ENCODE peak calls at places on chromosomes 7 and 10, in ten cellular contexts. P is fibroblast of lung; U is mammary epithelial cell; A is AML-193; H is foreskin fibroblast; S is ELR; V is keratinocyte; O is activated CD8-positive, alpha-beta memory T cell treated with anti-CD3 and anti-CD28 coated beads for 1 hour; D is NCI-H460; B is central memory CD4-positive, alpha-beta T cell. I is an unnamed sample.

GRCh38 chr7:66687186-66687585 is 53.3 kb upstream of the RABGEF1 start:
- DNase-seq in P (no peak), U (no peak), A (no peak), H (no peak), S (no peak), V (no peak), O (no peak), D (no peak), B (no peak), I (no peak)

GRCh38 chr7:79050592-79050991 is 402.9 kb downstream of the MAGI2 start:
- DNase-seq in P (peak; percentile 62), U (peak; percentile 78), A (no peak), H (peak; percentile 26), S (peak; percentile 40), V (peak; percentile 49), O (no peak), D (no peak), B (no peak), I (no peak)

GRCh38 chr10:52814506-52814905 is 41.9 kb upstream of the MBL2 start:
- DNase-seq in P (no peak), U (no peak), A (no peak), H (no peak), S (no peak), V (no peak), O (no peak), D (no peak), B (no peak), I (no peak)

GRCh38 chr7:147014596-147014995 is 898.0 kb downstream of the CNTNAP2 start:
- DNase-seq in P (no peak), U (no peak), A (no peak), H (no peak), S (peak; percentile 19), V (no peak), O (no peak), D (no peak), B (no peak), I (no peak)

GRCh38 chr10:7239312-7239985 is 171.4 kb downstream of the SFMBT2 start:
- DNase-seq in P (no peak), U (no peak), A (no peak), H (no peak), S (no peak), V (no peak), O (no peak), D (no peak), B (no peak), I (no peak)

GRCh38 chr10:110858297-110858934 is 13.3 kb upstream of the PDCD4 start:
- DNase-seq in P (no peak), U (no peak), A (no peak), H (no peak), S (no peak), V (no peak), O (no peak), D (no peak), B (no peak), I (no peak)

GRCh38 chr10:79923145-79923544 is 25.8 kb downstream of the SFTPD start:
- DNase-seq in P (no peak), U (no peak), A (no peak), H (no peak), S (no peak), V (no peak), O (no peak), D (no peak), B (no peak), I (no peak)

GRCh38 chr7:100087055-100087750 is 1.6 kb upstream of the COPS6 start:
- DNase-seq in P (peak; percentile 95), U (peak; percentile 71), A (no peak), H (peak; percentile 95), S (peak; percentile 98), V (peak; percentile 48), O (no peak), D (no peak), B (no peak), I (no peak)

GRCh38 chr10:44385423-44385725 is 477 bp upstream of the CXCL12 start:
- DNase-seq in P (no peak), U (no peak), A (no peak), H (no peak), S (no peak), V (no peak), O (no peak), D (no peak), B (no peak), I (no peak)

GRCh38 chr10:85791846-85792532 is 574.6 kb downstream of the GRID1 start:
- DNase-seq in P (no peak), U (no peak), A (no peak), H (no peak), S (no peak), V (no peak), O (no peak), D (no peak), B (no peak), I (no peak)

GRCh38 chr7:519429-519973 is at the start of gene PDGFA:
- DNase-seq in P (peak; percentile 48), U (peak; percentile 55), A (no peak), H (peak; percentile 39), S (peak; percentile 67), V (no peak), O (no peak), D (peak; percentile 41), B (no peak), I (no peak)

GRCh38 chr7:11810043-11810625 is 21.9 kb downstream of the THSD7A start:
- DNase-seq in P (no peak), U (no peak), A (no peak), H (no peak), S (no peak), V (no peak), O (no peak), D (no peak), B (no peak), I (no peak)

GRCh38 chr7:35647171-35647574 is 47.8 kb downstream of the HERPUD2 start:
- DNase-seq in P (peak; percentile 29), U (no peak), A (no peak), H (no peak), S (no peak), V (no peak), O (no peak), D (no peak), B (no peak), I (no peak)

GRCh38 chr7:51316666-51317581 is at the start of gene COBL:
- DNase-seq in P (no peak), U (no peak), A (no peak), H (no peak), S (no peak), V (no peak), O (no peak), D (no peak), B (no peak), I (no peak)

GRCh38 chr7:154864531-154864908 is 138.4 kb downstream of the PAXIP1 start:
- DNase-seq in P (no peak), U (no peak), A (no peak), H (no peak), S (no peak), V (no peak), O (no peak), D (no peak), B (no peak), I (no peak)

GRCh38 chr7:3559178-3559765 is 258.2 kb downstream of the SDK1 start:
- DNase-seq in P (peak; percentile 99), U (peak; percentile 83), A (no peak), H (peak; percentile 85), S (peak; percentile 68), V (peak; percentile 48), O (no peak), D (peak; percentile 21), B (no peak), I (no peak)

GRCh38 chr7:142168746-142169145 is 57.2 kb downstream of the MGAM2 start:
- DNase-seq in P (no peak), U (peak; percentile 18), A (no peak), H (no peak), S (peak; percentile 4), V (no peak), O (no peak), D (no peak), B (no peak), I (no peak)